ENCODE peak calls at places on chromosomes 3 and 15, in seven cellular contexts. J, T, Q, B, Y, O and F are unnamed samples.

GRCh38 chr15:65738649-65739048 is 53.4 kb downstream of the DENND4A start:
- DNase-seq in O (no peak), T (no peak), B (peak), Y (peak), J (no peak), Q (no peak), F (no peak)

GRCh38 chr3:134898315-134898714 is 103.3 kb downstream of the EPHB1 start:
- DNase-seq in B (no peak), T (no peak), J (no peak), O (no peak), Q (no peak), Y (no peak), F (no peak)

GRCh38 chr3:114128826-114129225 is 50.0 kb downstream of the DRD3 start:
- DNase-seq in Q (no peak), B (no peak), J (no peak), O (no peak), Y (no peak), T (no peak), F (no peak)

GRCh38 chr15:42018306-42019224 is 2.3 kb downstream of the PLA2G4E start:
- DNase-seq in O (no peak), B (no peak), Q (no peak), J (no peak), T (no peak), Y (no peak), F (no peak)

GRCh38 chr3:121545049-121545563 is 682 bp downstream of the POLQ start:
- DNase-seq in Y (peak), T (no peak), O (no peak), Q (no peak), J (peak), B (peak), F (peak)

GRCh38 chr3:160763073-160763472 is 7.0 kb downstream of the PPM1L start:
- DNase-seq in T (no peak), Q (no peak), J (no peak), Y (no peak), B (no peak), O (no peak), F (no peak)

GRCh38 chr3:25633919-25634318 is 30.8 kb downstream of the TOP2B start:
- DNase-seq in T (no peak), J (no peak), Q (no peak), O (no peak), Y (no peak), B (no peak), F (no peak)

GRCh38 chr3:58150800-58151199 is 60.0 kb downstream of the DNASE1L3 start:
- DNase-seq in Y (no peak), O (no peak), T (no peak), J (no peak), Q (no peak), B (peak), F (no peak)

GRCh38 chr15:85440451-85440850 is 60.0 kb downstream of the AKAP13 start:
- DNase-seq in Y (no peak), O (no peak), B (no peak), T (no peak), Q (no peak), J (peak), F (peak)

GRCh38 chr3:125116311-125117069 is 60.7 kb upstream of the HEG1 start:
- DNase-seq in J (no peak), B (peak), Y (peak), T (no peak), Q (no peak), O (peak), F (peak)

GRCh38 chr3:101829066-101829830 is 20.1 kb upstream of the NFKBIZ start:
- DNase-seq in O (no peak), B (peak), Y (no peak), Q (peak), J (peak), T (no peak), F (peak)

GRCh38 chr3:110301781-110302180 is 769.8 kb upstream of the NECTIN3 start:
- DNase-seq in O (no peak), T (no peak), B (no peak), Q (no peak), J (no peak), Y (no peak), F (peak)

GRCh38 chr3:100297784-100298183 is 36.8 kb upstream of the NIT2 start:
- DNase-seq in O (no peak), J (no peak), T (no peak), Q (no peak), B (peak), Y (peak), F (no peak)

GRCh38 chr15:29331669-29332068 is 62.0 kb upstream of the NSMCE3 start:
- DNase-seq in Q (no peak), T (no peak), Y (no peak), O (no peak), B (no peak), J (no peak), F (no peak)

GRCh38 chr15:62578960-62579359 is 413.9 kb upstream of the C2CD4B start:
- DNase-seq in B (no peak), O (no peak), Y (no peak), J (no peak), Q (no peak), T (no peak), F (no peak)

GRCh38 chr3:186871403-186871924 is 29.0 kb downstream of the ADIPOQ start:
- DNase-seq in O (no peak), T (no peak), Q (no peak), B (no peak), Y (no peak), J (no peak), F (no peak)

GRCh38 chr3:57228734-57229505 is 1.4 kb downstream of the APPL1 start:
- DNase-seq in B (peak), Q (peak), T (no peak), O (no peak), Y (peak), J (peak), F (peak)

GRCh38 chr3:42347928-42348327 is 62.5 kb downstream of the LYZL4 start:
- DNase-seq in B (no peak), J (no peak), T (no peak), Q (no peak), O (no peak), Y (no peak), F (no peak)

GRCh38 chr3:179166561-179167201 is 18.5 kb downstream of the PIK3CA start:
- DNase-seq in Q (no peak), T (no peak), O (no peak), J (no peak), Y (no peak), B (no peak), F (no peak)

GRCh38 chr15:49135893-49136292 is 19.5 kb downstream of the COPS2 start:
- DNase-seq in O (no peak), T (no peak), B (peak), J (no peak), Y (peak), Q (no peak), F (no peak)